ENCODE peak calls at places on chromosomes 5 and 9, in five cellular contexts. Y is fibroblast of lung, Q is A673, S is mammary epithelial cell, M is HFF-Myc. O is an unnamed sample.

GRCh38 chr9:116103976-116104820 is 49.4 kb upstream of the PAPPA start:
- DNase-seq in Q (no peak), S (peak), M (no peak), Y (peak), O (no peak)

GRCh38 chr9:12739014-12739413 is 35.8 kb upstream of the LURAP1L start:
- DNase-seq in Y (peak), S (peak), Q (peak), M (no peak), O (no peak)

GRCh38 chr5:149452665-149453617 is 73.8 kb upstream of the IL17B start:
- DNase-seq in S (peak), Y (peak), Q (peak), M (no peak), O (no peak)

GRCh38 chr5:9712506-9713285 is 82.5 kb upstream of the TAS2R1 start:
- DNase-seq in M (peak), Q (no peak), S (peak), Y (peak), O (no peak)

GRCh38 chr5:3602713-3603502 is 7.3 kb downstream of the IRX1 start:
- DNase-seq in S (peak), Q (no peak), M (no peak), Y (peak), O (no peak)

GRCh38 chr5:82635561-82636288 is 357.6 kb upstream of the RPS23 start:
- DNase-seq in Y (peak), M (peak), Q (no peak), S (peak), O (no peak)

GRCh38 chr9:132409828-132410528 is at the start of gene CFAP77:
- DNase-seq in M (no peak), Q (peak), Y (peak), S (peak), O (peak)

GRCh38 chr9:133184971-133185370 is 21.3 kb upstream of the GBGT1 start:
- DNase-seq in M (peak), S (peak), Q (peak), Y (peak), O (peak)

GRCh38 chr5:66949066-66949465 is 247.5 kb downstream of the CD180 start:
- DNase-seq in Y (no peak), S (peak), Q (no peak), M (no peak), O (no peak)

GRCh38 chr9:22395585-22396205 is 50.9 kb upstream of the DMRTA1 start:
- DNase-seq in M (no peak), Q (no peak), Y (peak), S (peak), O (no peak)

GRCh38 chr9:18605763-18606162 is 131.8 kb downstream of the ADAMTSL1 start:
- DNase-seq in Q (no peak), Y (peak), S (no peak), M (no peak), O (no peak)

GRCh38 chr5:37667846-37668245 is 172.0 kb downstream of the GDNF start:
- DNase-seq in M (no peak), Q (no peak), Y (no peak), S (no peak), O (no peak)

GRCh38 chr5:177519463-177520235 is 2.9 kb upstream of the DDX41 start:
- DNase-seq in M (no peak), S (no peak), Q (no peak), Y (no peak), O (no peak)

GRCh38 chr5:149618581-149619248 is 37.4 kb downstream of the ARHGEF37 start:
- DNase-seq in Y (peak), Q (peak), S (peak), M (no peak), O (peak)

GRCh38 chr9:89023788-89024187 is 32.5 kb downstream of the S1PR3 start:
- DNase-seq in Y (peak), M (no peak), S (no peak), Q (no peak), O (no peak)

GRCh38 chr5:179270581-179271300 is 74.5 kb downstream of the ADAMTS2 start:
- DNase-seq in Y (peak), S (no peak), M (no peak), Q (no peak), O (no peak)

GRCh38 chr9:12794024-12794799 is 19.4 kb downstream of the LURAP1L start:
- DNase-seq in S (no peak), Y (no peak), Q (no peak), M (no peak), O (no peak)

GRCh38 chr9:81737871-81738507 is 48.6 kb upstream of the TLE1 start:
- DNase-seq in S (peak), M (peak), Q (no peak), Y (peak), O (no peak)

GRCh38 chr9:86406366-86406765 is 52.2 kb upstream of the TUT7 start:
- DNase-seq in S (peak), Y (peak), M (peak), Q (no peak), O (no peak)

GRCh38 chr5:173495225-173495904 is 121.1 kb downstream of the BOD1 start:
- DNase-seq in M (no peak), Y (no peak), S (no peak), Q (no peak), O (no peak)

GRCh38 chr9:18173923-18174322 is 300.0 kb upstream of the ADAMTSL1 start:
- DNase-seq in Y (no peak), M (no peak), S (no peak), Q (no peak), O (no peak)

GRCh38 chr5:37839441-37840035 is 303 bp downstream of the GDNF start:
- DNase-seq in Y (peak), M (no peak), S (peak), Q (peak), O (peak)

GRCh38 chr5:155040984-155041383 is 27.4 kb downstream of the KIF4B start:
- DNase-seq in M (no peak), S (no peak), Q (no peak), Y (no peak), O (no peak)

GRCh38 chr9:17063535-17064135 is 71.2 kb upstream of the CNTLN start:
- DNase-seq in S (peak), Q (peak), M (peak), Y (peak), O (peak)

GRCh38 chr5:157248771-157249475 is 17.0 kb upstream of the CYFIP2 start:
- DNase-seq in Y (no peak), S (no peak), Q (no peak), M (no peak), O (no peak)

GRCh38 chr5:112935675-112936074 is 13.6 kb upstream of the REEP5 start:
- DNase-seq in Q (no peak), S (no peak), M (no peak), Y (no peak), O (no peak)

GRCh38 chr5:112933651-112934365 is 11.8 kb upstream of the REEP5 start:
- DNase-seq in M (peak), S (peak), Q (peak), Y (peak), O (no peak)

GRCh38 chr5:112933105-112933504 is 11.1 kb upstream of the REEP5 start:
- DNase-seq in Q (no peak), S (no peak), M (no peak), Y (no peak), O (no peak)

GRCh38 chr5:112931473-112931872 is 9.4 kb upstream of the REEP5 start:
- DNase-seq in Q (peak), S (no peak), M (no peak), Y (peak), O (no peak)

GRCh38 chr5:112934366-112934693 is 12.3 kb upstream of the REEP5 start:
- DNase-seq in Q (no peak), Y (no peak), S (no peak), M (no peak), O (no peak)
- TF ChIP-seq CTCF in Q (no peak), Y (no peak), S (no peak), M (no peak), O (no peak)

GRCh38 chr9:114288233-114289051 is 34.5 kb upstream of the ORM1 start:
- DNase-seq in Y (peak), M (no peak), Q (no peak), S (peak), O (no peak)
- TF ChIP-seq CTCF in Y (no peak), M (no peak), Q (no peak), S (peak), O (no peak)

GRCh38 chr9:69931340-69931739 is 110.7 kb downstream of the CFAP95 start:
- DNase-seq in Q (peak), M (no peak), S (no peak), Y (peak), O (no peak)
- TF ChIP-seq CTCF in Q (peak), M (peak), S (peak), Y (peak), O (no peak)

GRCh38 chr9:31916591-31917223 is 467.7 kb upstream of the ACO1 start:
- DNase-seq in M (no peak), Q (no peak), Y (no peak), S (no peak), O (no peak)
- TF ChIP-seq CTCF in M (no peak), Q (no peak), Y (no peak), S (peak), O (peak)

GRCh38 chr9:128254855-128255759 is 20.7 kb downstream of the GOLGA2 start:
- DNase-seq in Q (peak), M (no peak), Y (peak), S (no peak), O (peak)
- TF ChIP-seq CTCF in Q (peak), M (peak), Y (peak), S (peak), O (peak)

DNA sequence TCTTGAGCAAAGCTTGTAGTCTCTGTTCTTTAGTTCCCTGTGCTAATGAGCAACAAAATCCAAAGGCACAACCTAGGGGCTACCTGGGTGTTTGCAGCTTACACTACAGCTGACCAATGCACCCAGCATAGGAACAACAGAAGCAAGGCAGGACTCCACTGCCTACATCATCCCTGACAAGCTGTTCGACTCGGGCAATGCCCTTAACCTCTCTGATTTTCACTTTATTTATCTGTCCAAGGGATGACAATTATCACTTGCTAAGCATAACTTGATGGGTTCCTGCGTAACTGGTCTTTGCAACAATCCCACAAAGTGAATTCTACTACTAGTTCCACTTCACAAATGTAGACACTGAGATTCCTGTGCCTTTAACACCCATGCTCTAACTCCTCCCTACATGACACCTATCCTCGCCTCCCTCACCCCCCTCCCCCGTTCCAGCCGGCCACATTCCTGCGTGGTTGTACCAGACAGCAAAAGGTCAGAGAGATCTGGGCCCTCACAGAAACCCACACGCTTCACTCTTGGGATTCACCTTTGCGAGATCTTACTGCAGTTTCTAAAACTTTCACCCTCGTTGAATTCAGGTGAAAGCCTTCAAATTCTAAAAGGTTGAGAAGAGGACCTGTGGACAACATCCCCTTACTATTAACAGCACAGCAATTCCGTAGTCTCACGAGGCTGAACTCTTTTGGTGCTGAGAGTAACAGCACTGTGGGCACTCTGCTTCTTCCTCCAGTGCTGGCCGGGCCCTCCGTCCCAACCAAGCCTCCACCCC is 995 bp downstream of the IPPK start:
- DNase-seq in Y (peak), M (no peak), S (peak), Q (peak), O (no peak)
- TF ChIP-seq CTCF in Y (no peak), M (no peak), S (no peak), Q (no peak), O (no peak)

DNA sequence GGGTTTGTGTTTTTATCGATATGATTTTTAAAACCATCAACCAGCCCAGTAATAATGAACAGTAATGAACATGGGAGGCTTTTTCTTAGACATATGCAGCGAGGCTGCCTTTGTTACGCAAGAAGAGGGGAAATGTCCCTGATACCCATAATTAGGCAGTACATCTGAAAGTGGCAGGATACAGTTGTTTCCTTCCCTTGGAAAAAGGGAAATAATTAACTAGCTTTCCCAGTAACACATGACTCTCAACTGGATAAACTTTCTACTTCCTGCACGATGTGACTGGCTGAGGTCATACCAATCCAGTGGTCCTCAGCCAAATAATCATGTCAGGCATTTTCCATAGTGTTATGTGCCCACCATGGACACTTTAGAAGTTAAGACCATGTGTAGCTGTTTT is 431.6 kb upstream of the C9orf72 start:
- DNase-seq in Y (no peak), M (no peak), S (no peak), Q (peak), O (no peak)
- TF ChIP-seq CTCF in Y (no peak), M (no peak), S (no peak), Q (no peak), O (no peak)

GRCh38 chr5:93623153-93623552 is 40.1 kb downstream of the NR2F1 start:
- DNase-seq in S (no peak), M (no peak), Q (no peak), Y (no peak), O (no peak)
- TF ChIP-seq CTCF in S (no peak), M (no peak), Q (no peak), Y (no peak), O (no peak)

O was measured in GM10248.